ENCODE peak calls at places on chromosomes 2 and 18, in four cellular contexts. One of them, this sample, is unnamed.
A peak's percentile ranks its signal among the peaks of the same experiment; 100 is the strongest.

GRCh38 chr18:79935098-79935480 is 16.4 kb downstream of the SLC66A2 start:
- DNase-seq in NCI-H1930: no peak
- DNase-seq in MG63: no peak
- DNase-seq in astrocyte of the spinal cord: no peak
- DNase-seq in this sample: no peak

GRCh38 chr2:37869756-37870155 is 55.3 kb upstream of the RMDN2 start:
- DNase-seq in NCI-H1930: no peak
- DNase-seq in MG63: peak; percentile 78
- DNase-seq in astrocyte of the spinal cord: peak; percentile 52
- DNase-seq in this sample: no peak

GRCh38 chr2:241863021-241863954 is 4.6 kb upstream of the PDCD1 start:
- DNase-seq in NCI-H1930: no peak
- DNase-seq in MG63: no peak
- DNase-seq in astrocyte of the spinal cord: no peak
- DNase-seq in this sample: no peak

GRCh38 chr2:37625781-37626548 is 45.5 kb downstream of the CDC42EP3 start:
- DNase-seq in NCI-H1930: no peak
- DNase-seq in MG63: no peak
- DNase-seq in astrocyte of the spinal cord: peak; percentile 72
- DNase-seq in this sample: no peak

GRCh38 chr2:44663471-44664073 is 277.9 kb upstream of the SIX3 start:
- DNase-seq in NCI-H1930: no peak
- DNase-seq in MG63: no peak
- DNase-seq in astrocyte of the spinal cord: no peak
- DNase-seq in this sample: no peak

GRCh38 chr2:100809486-100809885 is 10.5 kb upstream of the NPAS2 start:
- DNase-seq in NCI-H1930: no peak
- DNase-seq in MG63: no peak
- DNase-seq in astrocyte of the spinal cord: no peak
- DNase-seq in this sample: no peak

GRCh38 chr2:24164416-24164973 is 10.4 kb upstream of the FAM228A start:
- DNase-seq in NCI-H1930: peak; percentile 15
- DNase-seq in MG63: peak; percentile 26
- DNase-seq in astrocyte of the spinal cord: no peak
- DNase-seq in this sample: no peak

GRCh38 chr18:50726960-50727589 is 92.7 kb downstream of the MRO start:
- DNase-seq in NCI-H1930: no peak
- DNase-seq in MG63: no peak
- DNase-seq in astrocyte of the spinal cord: no peak
- DNase-seq in this sample: no peak

GRCh38 chr2:56971383-56971974 is 787.7 kb downstream of the CCDC85A start:
- DNase-seq in NCI-H1930: no peak
- DNase-seq in MG63: no peak
- DNase-seq in astrocyte of the spinal cord: no peak
- DNase-seq in this sample: no peak

GRCh38 chr2:237870754-237871651 is 11.6 kb downstream of the RAMP1 start:
- DNase-seq in NCI-H1930: no peak
- DNase-seq in MG63: no peak
- DNase-seq in astrocyte of the spinal cord: no peak
- DNase-seq in this sample: no peak

GRCh38 chr18:12906773-12907172 is 22.7 kb upstream of the PTPN2 start:
- DNase-seq in NCI-H1930: no peak
- DNase-seq in MG63: no peak
- DNase-seq in astrocyte of the spinal cord: no peak
- DNase-seq in this sample: no peak

GRCh38 chr2:157336137-157336721 is 10.6 kb upstream of the ERMN start:
- DNase-seq in NCI-H1930: peak; percentile 38
- DNase-seq in MG63: no peak
- DNase-seq in astrocyte of the spinal cord: peak; percentile 25
- DNase-seq in this sample: no peak

GRCh38 chr2:104890670-104891069 is 36.8 kb downstream of the POU3F3 start:
- DNase-seq in NCI-H1930: no peak
- DNase-seq in MG63: no peak
- DNase-seq in astrocyte of the spinal cord: no peak
- DNase-seq in this sample: no peak

GRCh38 chr2:237572021-237572741 is 5.8 kb downstream of the PRLH start:
- DNase-seq in NCI-H1930: peak; percentile 76
- DNase-seq in MG63: peak; percentile 83
- DNase-seq in astrocyte of the spinal cord: peak; percentile 79
- DNase-seq in this sample: peak; percentile 71

This sample was measured in AG09309.